ENCODE peak calls at places on chromosomes 5 and 9, in eight cellular contexts. D is H9, O is HFFc6, J is heart right ventricle, M is lung, A is suprapubic skin, V is epithelial cell of esophagus, F is dorsolateral prefrontal cortex. C is an unnamed sample.

GRCh38 chr9:123402981-123403509 is 47.0 kb downstream of the CRB2 start:
- DNase-seq in A (no peak), V (no peak), M (no peak), F (no peak), J (no peak), D (no peak), O (no peak), C (no peak)

GRCh38 chr5:157484768-157485167 is 24.8 kb downstream of the NIPAL4 start:
- DNase-seq in V (no peak), M (peak), J (no peak), A (peak), D (no peak), O (no peak), F (no peak), C (no peak)

GRCh38 chr9:71249729-71250317 is 128.4 kb upstream of the TRPM3 start:
- DNase-seq in O (peak), V (peak), M (no peak), F (no peak), J (peak), D (no peak), A (no peak), C (peak)

GRCh38 chr9:37953775-37954437 is 50.0 kb upstream of the SLC25A51 start:
- DNase-seq in D (no peak), J (peak), A (no peak), V (peak), M (no peak), O (peak), F (no peak), C (peak)

GRCh38 chr5:93120048-93120447 is 461.0 kb downstream of the NR2F1-AS1 start:
- DNase-seq in A (no peak), D (no peak), V (no peak), M (no peak), O (no peak), F (no peak), J (no peak), C (no peak)

GRCh38 chr9:456365-456764 is 241.7 kb downstream of the DOCK8 start:
- DNase-seq in O (no peak), M (no peak), A (no peak), J (peak), V (peak), D (no peak), F (no peak), C (no peak)

GRCh38 chr5:139757727-139758509 is 37.7 kb upstream of the PSD2 start:
- DNase-seq in M (no peak), O (no peak), A (no peak), F (no peak), V (no peak), J (no peak), D (no peak), C (no peak)

GRCh38 chr9:76580188-76580587 is 121.2 kb downstream of the GCNT1 start:
- DNase-seq in A (no peak), F (no peak), J (no peak), D (no peak), V (no peak), O (no peak), M (no peak), C (no peak)

GRCh38 chr9:32581512-32582143 is 8.7 kb upstream of the NDUFB6 start:
- DNase-seq in F (no peak), A (no peak), J (peak), D (peak), V (peak), M (no peak), O (peak), C (peak)

GRCh38 chr5:68187268-68188055 is 28.1 kb upstream of the PIK3R1 start:
- DNase-seq in A (no peak), F (peak), J (peak), D (peak), V (no peak), O (no peak), M (no peak), C (no peak)

GRCh38 chr5:178111925-178112324 is 1.4 kb upstream of the N4BP3 start:
- DNase-seq in M (no peak), O (no peak), J (no peak), D (no peak), A (no peak), F (no peak), V (peak), C (no peak)

GRCh38 chr5:11046160-11046559 is 285.1 kb upstream of the DAP start:
- DNase-seq in F (no peak), D (peak), J (no peak), O (no peak), V (no peak), M (no peak), A (no peak), C (no peak)

GRCh38 chr5:137833463-137833862 is 34.2 kb upstream of the MYOT start:
- DNase-seq in A (no peak), D (no peak), F (no peak), V (peak), O (peak), J (no peak), M (no peak), C (no peak)

GRCh38 chr5:533243-534005 is 9.2 kb upstream of the SLC9A3 start:
- DNase-seq in M (no peak), F (peak), O (no peak), A (no peak), J (no peak), V (no peak), D (no peak), C (no peak)

GRCh38 chr5:10324519-10325370 is 17.0 kb upstream of the CMBL start:
- DNase-seq in V (peak), D (peak), M (no peak), F (no peak), O (no peak), A (no peak), J (no peak), C (no peak)

GRCh38 chr9:20187318-20187717 is 398.5 kb upstream of the SLC24A2 start:
- DNase-seq in V (no peak), J (no peak), D (no peak), O (no peak), F (no peak), A (no peak), M (no peak), C (no peak)

GRCh38 chr5:89283758-89284493 is 400.9 kb upstream of the MEF2C start:
- DNase-seq in J (no peak), M (no peak), F (no peak), V (no peak), A (no peak), O (no peak), D (no peak), C (no peak)
- TF ChIP-seq CTCF in J (no peak), M (no peak), F (no peak), V (no peak), A (no peak), O (peak), D (peak), C (no peak)

DNA sequence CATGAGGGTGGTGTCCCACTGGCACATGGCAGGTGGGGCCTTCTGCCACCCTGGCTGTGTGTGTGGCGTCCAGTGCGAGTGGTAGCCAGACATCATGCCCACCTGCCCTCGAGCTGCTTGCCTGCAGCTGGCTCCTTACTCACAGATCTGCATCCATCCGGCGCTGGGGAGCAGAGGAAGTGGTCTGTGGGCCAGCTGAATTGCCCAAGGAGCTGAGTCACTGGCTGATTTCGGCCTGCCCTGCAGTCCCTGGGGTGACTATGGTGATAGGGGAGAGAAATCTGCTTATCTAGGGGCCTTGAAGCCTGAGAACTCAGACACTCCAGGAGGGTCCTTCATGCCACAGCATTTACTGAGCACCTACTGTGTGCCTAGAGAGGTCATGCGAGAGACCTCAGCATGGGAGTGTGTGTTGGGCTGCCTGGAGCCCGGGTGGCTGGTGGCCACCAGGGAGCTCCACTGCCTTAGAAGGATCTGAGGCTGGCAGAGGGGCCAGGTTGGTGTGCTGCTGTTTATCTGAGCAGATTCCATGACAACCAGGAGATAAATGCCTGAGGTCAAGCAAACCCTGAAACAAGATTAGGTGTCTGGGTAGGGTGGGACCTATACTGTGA is 57.1 kb downstream of the SLC22A5 start:
- DNase-seq in F (no peak), J (peak), A (peak), D (peak), V (peak), M (peak), O (peak), C (peak)
- TF ChIP-seq CTCF in F (no peak), J (peak), A (no peak), D (peak), V (peak), M (no peak), O (peak), C (peak)

GRCh38 chr9:113581865-113582697 is 118.6 kb downstream of the RGS3 start:
- DNase-seq in M (peak), A (no peak), O (peak), V (no peak), J (peak), F (peak), D (no peak), C (peak)
- TF ChIP-seq CTCF in M (peak), A (peak), O (peak), V (no peak), J (peak), F (peak), D (no peak), C (peak)

GRCh38 chr5:119582987-119583386 is 46.4 kb upstream of the FAM170A start:
- DNase-seq in A (no peak), F (no peak), M (no peak), D (peak), V (no peak), J (no peak), O (no peak), C (no peak)
- TF ChIP-seq CTCF in A (no peak), F (no peak), M (no peak), D (peak), V (no peak), J (no peak), O (no peak), C (no peak)

DNA sequence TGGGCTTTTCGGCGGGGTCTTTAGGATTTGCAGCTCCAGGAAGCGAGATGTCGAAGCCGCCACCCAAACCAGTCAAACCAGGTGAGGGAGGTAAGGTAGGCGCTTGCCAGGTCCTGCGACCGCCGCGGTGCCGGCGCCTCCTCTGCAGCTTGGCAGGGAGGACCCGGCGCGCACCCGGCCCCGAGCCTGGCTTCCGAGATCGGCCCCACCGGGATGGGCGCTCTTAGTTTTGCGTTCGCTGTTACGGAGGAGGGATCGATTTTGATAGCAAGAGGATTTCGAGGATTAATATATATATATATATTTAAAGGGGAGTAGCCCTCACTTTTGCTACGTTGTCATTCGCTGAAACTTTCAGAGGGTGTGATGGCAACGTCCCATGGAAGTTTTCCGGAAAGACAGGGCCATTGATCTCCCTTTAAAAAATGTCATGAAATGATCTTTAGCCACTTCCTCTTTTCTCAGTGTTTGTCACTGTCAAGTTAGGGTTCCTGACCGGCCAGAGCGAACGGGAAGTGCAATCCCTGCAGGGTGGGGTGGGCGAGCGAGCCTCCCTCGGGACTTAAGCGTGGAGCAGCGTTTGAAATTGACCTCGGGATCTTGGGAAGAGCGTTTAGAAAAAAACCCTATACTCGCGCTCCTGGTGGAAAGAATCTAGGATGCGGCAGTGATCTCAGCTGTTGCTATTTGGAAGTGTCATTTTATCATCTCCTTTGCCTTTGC is 493 bp downstream of the OSTF1 start:
- DNase-seq in A (peak), O (peak), M (peak), F (no peak), D (peak), J (peak), V (peak), C (peak)
- TF ChIP-seq CTCF in A (peak), O (peak), M (no peak), F (no peak), D (peak), J (peak), V (peak), C (no peak)